ENCODE peak calls at places on chromosomes 6 and 20, in seven cellular contexts. U, W, D, B, R, C and I are unnamed samples. For H3K4me1, the result is how much of the 10 kb centered on the place peaks cover.

GRCh38 chr6:136524339-136524935 is 25.8 kb downstream of the MAP7 start:
- DNase-seq in C (no peak), R (no peak), W (no peak), B (no peak), D (no peak), U (no peak), I (no peak)

GRCh38 chr6:8982659-8983058 is 547.3 kb upstream of the SLC35B3 start:
- DNase-seq in C (no peak), U (no peak), W (no peak), B (no peak), D (no peak), R (no peak), I (no peak)

GRCh38 chr6:56096946-56097345 is 150.4 kb downstream of the COL21A1 start:
- DNase-seq in B (no peak), U (no peak), D (no peak), C (no peak), R (no peak), W (no peak), I (no peak)

GRCh38 chr6:169763308-169763707 is 11.9 kb downstream of the ERMARD start:
- DNase-seq in D (no peak), C (no peak), R (no peak), B (no peak), W (no peak), U (no peak), I (no peak)

GRCh38 chr6:7922596-7922995 is 12.0 kb upstream of the TXNDC5 start:
- DNase-seq in U (no peak), B (no peak), C (no peak), D (no peak), R (no peak), W (no peak), I (no peak)

GRCh38 chr6:34158876-34159275 is 13.0 kb upstream of the GRM4 start:
- DNase-seq in R (no peak), U (no peak), C (no peak), W (no peak), D (no peak), B (no peak), I (no peak)

GRCh38 chr6:56965126-56965525 is 10.2 kb downstream of the BEND6 start:
- DNase-seq in R (no peak), C (no peak), B (no peak), W (no peak), U (no peak), D (no peak), I (no peak)

GRCh38 chr6:16947461-16948159 is 154.2 kb upstream of the STMND1 start:
- DNase-seq in C (no peak), D (no peak), U (peak), W (no peak), R (peak), B (no peak), I (no peak)

GRCh38 chr6:152316024-152316423 is 321.1 kb downstream of the SYNE1 start:
- DNase-seq in W (no peak), D (peak), R (no peak), U (no peak), C (no peak), B (no peak), I (no peak)

GRCh38 chr20:63315240-63315981 is 22.4 kb downstream of the COL20A1 start:
- DNase-seq in D (no peak), U (no peak), B (peak), R (no peak), W (no peak), C (no peak), I (no peak)

GRCh38 chr6:24205020-24205492 is 79.0 kb downstream of the NRSN1 start:
- DNase-seq in C (peak), W (no peak), U (peak), R (peak), B (no peak), D (no peak), I (no peak)

GRCh38 chr6:148303616-148304015 is 39.0 kb upstream of the SASH1 start:
- DNase-seq in D (no peak), W (no peak), B (no peak), R (no peak), U (no peak), C (no peak), I (no peak)

GRCh38 chr20:24470031-24470781 is 777 bp downstream of the SYNDIG1 start:
- DNase-seq in U (peak), D (no peak), C (no peak), B (peak), R (no peak), W (no peak), I (no peak)

GRCh38 chr20:33686008-33686983 is at the start of gene E2F1:
- DNase-seq in W (peak), U (peak), D (peak), B (peak), C (peak), R (peak), I (peak)

GRCh38 chr6:145360865-145361264 is 374.5 kb downstream of the EPM2A start:
- DNase-seq in C (no peak), B (no peak), R (no peak), D (no peak), U (peak), W (no peak), I (no peak)

GRCh38 chr20:12535770-12536169 is 473.0 kb upstream of the SPTLC3 start:
- DNase-seq in C (no peak), R (no peak), W (no peak), D (no peak), B (no peak), U (peak), I (no peak)

GRCh38 chr6:24899647-24900325 is 36.0 kb downstream of the RIPOR2 start:
- DNase-seq in C (no peak), U (peak), W (peak), D (no peak), R (no peak), B (no peak), I (no peak)

GRCh38 chr6:170057961-170058877 is 232.7 kb downstream of the DLL1 start:
- DNase-seq in R (no peak), U (no peak), W (no peak), B (peak), C (no peak), D (no peak), I (no peak)

GRCh38 chr6:131602913-131603312 is 25.1 kb downstream of the MED23 start:
- DNase-seq in U (no peak), W (no peak), D (no peak), C (no peak), B (no peak), R (no peak), I (no peak)

GRCh38 chr20:56893206-56893605 is 264.1 kb downstream of the TFAP2C start:
- DNase-seq in D (no peak), R (peak), W (no peak), C (no peak), B (no peak), U (peak), I (no peak)

GRCh38 chr20:38935285-38935684 is 9.1 kb downstream of the FAM83D start:
- DNase-seq in R (no peak), W (no peak), C (no peak), D (no peak), U (peak), B (no peak), I (no peak)

GRCh38 chr6:79607000-79607399 is 24.1 kb upstream of the SH3BGRL2 start:
- DNase-seq in B (no peak), D (no peak), U (no peak), R (no peak), C (no peak), W (no peak), I (no peak)

GRCh38 chr6:167056370-167056769 is 57.2 kb downstream of the CEP43 start:
- DNase-seq in W (no peak), C (peak), R (no peak), U (no peak), D (no peak), B (no peak), I (no peak)

GRCh38 chr6:13398421-13398994 is 70.2 kb upstream of the TBC1D7 start:
- DNase-seq in C (no peak), R (no peak), D (no peak), U (peak), B (no peak), W (no peak), I (no peak)

GRCh38 chr20:32577023-32577422 is 8.1 kb downstream of the NOL4L start:
- DNase-seq in R (no peak), U (no peak), D (no peak), W (no peak), C (no peak), B (no peak), I (no peak)

GRCh38 chr6:35213824-35214756 is at the start of gene SCUBE3:
- DNase-seq in R (peak), D (no peak), U (peak), W (no peak), B (peak), C (no peak), I (no peak)

GRCh38 chr6:75880305-75880704 is 131.3 kb downstream of the MYO6 start:
- DNase-seq in C (no peak), D (no peak), U (no peak), R (no peak), W (no peak), B (no peak), I (no peak)

GRCh38 chr20:57091748-57092111 is 174.7 kb downstream of the BMP7 start:
- DNase-seq in C (no peak), R (no peak), U (no peak), B (no peak), W (no peak), D (no peak), I (no peak)

GRCh38 chr20:18728165-18728866 is 85.3 kb upstream of the SCP2D1 start:
- DNase-seq in B (no peak), D (no peak), R (no peak), C (peak), W (no peak), U (no peak), I (no peak)

GRCh38 chr20:61589055-61589385 is 337.0 kb downstream of the CDH4 start:
- DNase-seq in B (no peak), W (no peak), R (no peak), U (peak), D (no peak), C (no peak), I (no peak)

GRCh38 chr6:129744201-129744879 is 34.4 kb upstream of the ARHGAP18 start:
- DNase-seq in C (no peak), W (no peak), D (peak), R (peak), U (peak), B (no peak), I (no peak)

GRCh38 chr6:34182751-34183531 is 37.1 kb upstream of the GRM4 start:
- DNase-seq in W (peak), U (peak), D (no peak), C (peak), B (no peak), R (no peak), I (no peak)

GRCh38 chr6:111263837-111264236 is 176.5 kb downstream of the SLC16A10 start:
- DNase-seq in C (no peak), B (no peak), W (no peak), U (no peak), R (no peak), D (no peak), I (no peak)

GRCh38 chr6:100023798-100024197 is 29.8 kb upstream of the MCHR2 start:
- DNase-seq in C (no peak), R (no peak), U (peak), W (no peak), B (no peak), D (no peak), I (no peak)

GRCh38 chr20:11056414-11056813 is 382.6 kb upstream of the JAG1 start:
- DNase-seq in U (no peak), B (no peak), W (no peak), C (peak), R (no peak), D (no peak), I (no peak)

GRCh38 chr6:84804720-84805119 is 40.3 kb upstream of the TBX18 start:
- DNase-seq in C (no peak), B (no peak), W (no peak), R (no peak), D (no peak), U (no peak), I (no peak)

GRCh38 chr20:33337119-33337518 is 54.1 kb downstream of the BPIFB1 start:
- DNase-seq in U (no peak), D (no peak), B (no peak), W (no peak), R (no peak), C (no peak), I (no peak)

GRCh38 chr6:28922841-28923317 is 906 bp downstream of the TRIM27 start:
- DNase-seq in D (peak), C (no peak), R (peak), U (peak), W (no peak), B (no peak), I (no peak)

GRCh38 chr6:149852881-149853280 is 11.3 kb downstream of the LRP11 start:
- DNase-seq in U (no peak), C (no peak), D (no peak), W (no peak), R (no peak), B (no peak), I (no peak)

GRCh38 chr6:36998723-36999466 is 6.6 kb upstream of the FGD2 start:
- DNase-seq in U (no peak), C (no peak), D (no peak), B (no peak), W (no peak), R (no peak), I (no peak)
- H3K4me1 ChIP-seq in U (under half), C (under half), D (under half), B (under half), W (under half), R (under half), I (under half)

GRCh38 chr6:143965503-143966171 is 42.4 kb downstream of the PLAGL1 start:
- DNase-seq in B (no peak), C (no peak), U (no peak), W (no peak), R (no peak), D (no peak), I (no peak)
- H3K4me1 ChIP-seq in B (under half), C (under half), U (under half), W (under half), R (under half), D (under half), I (under half)

GRCh38 chr6:10529231-10529801 is 8.2 kb downstream of the GCNT2 start:
- DNase-seq in U (no peak), R (no peak), C (no peak), W (no peak), D (no peak), B (no peak), I (no peak)
- H3K4me1 ChIP-seq in U (under half), R (under half), C (under half), W (under half), D (under half), B (under half), I (under half)

GRCh38 chr6:4603291-4603690 is 172.9 kb upstream of the CDYL start:
- DNase-seq in U (no peak), W (no peak), R (no peak), B (no peak), D (no peak), C (no peak), I (no peak)
- H3K4me1 ChIP-seq in U (under half), W (under half), R (under half), B (under half), D (under half), C (under half), I (under half)